ENCODE peak calls at places on chromosomes 11 and 22, in seven cellular contexts. R is NT2/D1, N is HCT116, H is SK-N-SH, B is H1, K is HepG2, E is GM12878. Y is an unnamed sample.

GRCh38 chr11:29310706-29311342 is 706.0 kb downstream of the KCNA4 start:
- DNase-seq in R (no peak), N (no peak), H (no peak), B (no peak), K (no peak), E (no peak), Y (no peak)

GRCh38 chr22:50445071-50445879 is 29.6 kb downstream of the SBF1 start:
- DNase-seq in R (no peak), N (no peak), H (peak), B (no peak), K (no peak), E (no peak), Y (no peak)

GRCh38 chr11:124483422-124483821 is 37.9 kb upstream of the OR8B8 start:
- DNase-seq in R (no peak), N (no peak), H (no peak), B (no peak), K (no peak), E (no peak), Y (no peak)

GRCh38 chr11:44258190-44258489 is 51.8 kb downstream of the ALX4 start:
- DNase-seq in R (no peak), N (no peak), H (no peak), B (no peak), K (no peak), E (no peak), Y (no peak)

GRCh38 chr11:79122759-79123158 is 318.1 kb downstream of the TENM4 start:
- DNase-seq in R (no peak), N (no peak), H (no peak), B (no peak), K (no peak), E (no peak), Y (no peak)

GRCh38 chr22:50481440-50482106 is at the start of gene ADM2:
- DNase-seq in R (no peak), N (no peak), H (peak), B (no peak), K (peak), E (no peak), Y (peak)

GRCh38 chr22:37366601-37367000 is 60.7 kb downstream of the ELFN2 start:
- DNase-seq in R (no peak), N (no peak), H (no peak), B (no peak), K (no peak), E (no peak), Y (no peak)

GRCh38 chr11:107999759-108000455 is 8.8 kb upstream of the CUL5 start:
- DNase-seq in R (peak), N (peak), H (peak), B (peak), K (peak), E (peak), Y (peak)

GRCh38 chr22:45777046-45777851 is 105.6 kb downstream of the ATXN10 start:
- DNase-seq in R (no peak), N (no peak), H (no peak), B (no peak), K (no peak), E (no peak), Y (no peak)

GRCh38 chr11:100706179-100706578 is 19.1 kb downstream of the ARHGAP42 start:
- DNase-seq in R (no peak), N (no peak), H (no peak), B (no peak), K (no peak), E (no peak), Y (no peak)

GRCh38 chr22:41827671-41828070 is 5.2 kb upstream of the SREBF2 start:
- DNase-seq in R (no peak), N (no peak), H (no peak), B (no peak), K (no peak), E (no peak), Y (no peak)

GRCh38 chr11:17607083-17607429 is 60.0 kb downstream of the OTOG start:
- DNase-seq in R (no peak), N (no peak), H (no peak), B (no peak), K (no peak), E (no peak), Y (no peak)

GRCh38 chr11:83827940-83828554 is 541.9 kb upstream of the CCDC90B start:
- DNase-seq in R (peak), N (peak), H (peak), B (no peak), K (peak), E (no peak), Y (peak)

GRCh38 chr22:46546466-46547178 is 9.2 kb upstream of the CELSR1 start:
- DNase-seq in R (no peak), N (no peak), H (no peak), B (no peak), K (no peak), E (no peak), Y (no peak)

GRCh38 chr22:35103756-35104155 is 37.8 kb downstream of the ISX start:
- DNase-seq in R (no peak), N (no peak), H (no peak), B (no peak), K (no peak), E (no peak), Y (no peak)

GRCh38 chr22:50498322-50498861 is 9.1 kb downstream of the LMF2 start:
- DNase-seq in R (peak), N (peak), H (peak), B (peak), K (peak), E (no peak), Y (peak)

DNA sequence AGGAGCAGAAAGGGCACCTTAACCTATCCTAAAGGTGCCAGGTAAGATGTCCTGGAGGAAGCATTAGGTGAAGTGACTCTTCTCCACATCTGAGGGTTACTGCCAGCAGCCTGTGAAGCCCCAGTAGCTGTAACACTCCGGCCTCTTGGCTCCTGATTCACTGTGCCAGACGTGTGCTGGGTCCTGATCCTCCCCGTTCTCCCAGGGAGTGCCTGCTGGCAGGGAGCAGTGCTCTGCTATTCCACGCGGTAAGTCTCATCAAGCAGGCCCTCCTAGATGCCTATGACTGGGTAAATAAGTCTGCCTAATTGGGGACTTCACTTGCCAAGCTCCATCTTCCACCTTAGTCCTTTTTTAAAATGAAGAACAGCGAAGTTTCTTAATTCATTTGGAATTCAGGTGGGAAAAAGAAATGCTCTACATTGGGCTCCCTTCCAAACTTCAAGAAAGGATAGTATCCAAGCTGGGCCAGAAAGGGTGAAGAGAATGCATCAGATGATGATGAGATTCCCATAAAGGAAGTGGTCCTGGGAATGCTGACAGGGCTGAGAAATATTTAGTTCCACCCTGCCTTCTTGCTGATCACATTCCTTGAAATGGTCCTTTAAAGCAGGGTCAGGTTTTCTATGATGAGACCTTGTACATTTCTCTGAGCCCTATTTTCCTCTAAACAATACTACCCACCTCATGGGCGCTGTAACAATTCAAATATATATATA is 188.0 kb downstream of the MAML2 start:
- DNase-seq in R (no peak), N (no peak), H (no peak), B (no peak), K (no peak), E (no peak), Y (no peak)
- TF ChIP-seq YY1 in R (no peak), N (no peak), H (no peak), B (no peak), K (no peak), E (no peak), Y (no peak)

GRCh38 chr11:24880962-24881361 is 384.1 kb downstream of the LUZP2 start:
- DNase-seq in R (no peak), N (no peak), H (no peak), B (no peak), K (no peak), E (no peak), Y (no peak)
- H3K4me3 ChIP-seq in R (no peak), N (no peak), H (no peak), B (no peak), K (no peak), E (no peak), Y (no peak)

GRCh38 chr11:74318241-74318932 is 6.9 kb upstream of the P4HA3 start:
- DNase-seq in R (no peak), N (no peak), H (no peak), B (no peak), K (no peak), E (no peak), Y (no peak)
- TF ChIP-seq YY1 in R (no peak), N (no peak), H (no peak), B (no peak), K (no peak), E (no peak), Y (no peak)

GRCh38 chr22:36163497-36163896 is 2.9 kb upstream of the APOL3 start:
- DNase-seq in R (no peak), N (no peak), H (no peak), B (no peak), K (no peak), E (no peak), Y (no peak)

GRCh38 chr22:36162127-36163034 is 1.8 kb upstream of the APOL3 start:
- DNase-seq in R (no peak), N (no peak), H (no peak), B (no peak), K (no peak), E (peak), Y (no peak)

GRCh38 chr22:36164621-36165020 is 4.1 kb upstream of the APOL3 start:
- DNase-seq in R (no peak), N (no peak), H (no peak), B (no peak), K (no peak), E (no peak), Y (no peak)

GRCh38 chr22:36156515-36157419 is 3.8 kb downstream of the APOL3 start:
- DNase-seq in R (no peak), N (no peak), H (no peak), B (no peak), K (peak), E (no peak), Y (peak)

DNA sequence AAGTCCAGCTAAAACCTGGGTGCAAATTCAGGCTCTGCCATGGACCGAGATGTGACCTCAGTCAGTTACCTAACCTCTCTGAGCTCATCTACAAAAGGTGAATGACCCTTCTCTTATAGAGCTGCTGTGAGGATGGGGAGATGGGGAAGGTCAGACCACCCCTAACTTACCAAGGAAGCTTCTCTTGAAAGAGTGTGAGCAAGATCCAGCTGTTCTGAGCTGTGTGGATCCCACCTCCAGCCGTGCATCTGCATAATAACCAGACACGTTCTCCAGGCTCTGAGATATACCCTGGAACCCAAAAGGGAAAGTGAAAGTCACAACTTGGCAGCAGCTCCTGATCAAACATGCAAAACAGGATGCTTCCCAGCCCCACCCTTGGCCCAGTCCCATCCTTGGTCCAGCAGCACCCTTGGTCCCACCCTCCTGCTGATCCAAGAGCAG is at the start of gene APOL3:
- DNase-seq in R (no peak), N (no peak), H (no peak), B (no peak), K (no peak), E (peak), Y (no peak)
- H3K4me3 ChIP-seq in R (no peak), N (no peak), H (no peak), B (no peak), K (peak), E (peak), Y (no peak)

DNA sequence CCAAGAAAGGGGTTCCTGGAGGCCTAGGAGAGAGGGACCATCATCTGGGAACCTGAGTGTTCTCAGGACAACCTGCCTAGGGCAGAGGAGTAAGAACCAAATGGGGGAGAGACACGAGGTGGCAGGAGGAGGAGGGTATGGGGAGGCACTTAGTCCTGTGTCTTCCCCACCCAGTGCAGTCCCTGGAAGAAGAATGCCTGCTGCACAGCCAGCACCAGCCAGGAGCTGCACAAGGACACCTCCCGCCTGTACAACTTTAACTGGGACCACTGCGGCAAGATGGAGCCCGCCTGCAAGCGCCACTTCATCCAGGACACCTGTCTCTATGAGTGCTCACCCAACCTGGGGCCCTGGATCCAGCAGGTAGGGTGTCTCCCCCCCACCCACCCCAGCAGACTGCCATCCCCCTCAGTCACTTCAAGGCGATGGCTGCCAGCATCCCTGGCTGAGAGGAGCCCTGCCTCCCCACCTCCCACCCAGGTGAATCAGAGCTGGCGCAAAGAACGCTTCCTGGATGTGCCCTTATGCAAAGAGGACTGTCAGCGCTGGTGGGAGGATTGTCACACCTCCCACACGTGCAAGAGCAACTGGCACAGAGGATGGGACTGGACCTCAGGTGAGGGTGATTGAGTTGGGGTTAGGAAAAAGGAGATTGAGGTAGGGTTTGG is 3.7 kb upstream of the INPPL1 start:
- DNase-seq in R (no peak), N (no peak), H (no peak), B (no peak), K (no peak), E (no peak), Y (no peak)
- TF ChIP-seq YY1 in R (no peak), N (no peak), H (no peak), B (no peak), K (no peak), E (no peak), Y (no peak)

DNA sequence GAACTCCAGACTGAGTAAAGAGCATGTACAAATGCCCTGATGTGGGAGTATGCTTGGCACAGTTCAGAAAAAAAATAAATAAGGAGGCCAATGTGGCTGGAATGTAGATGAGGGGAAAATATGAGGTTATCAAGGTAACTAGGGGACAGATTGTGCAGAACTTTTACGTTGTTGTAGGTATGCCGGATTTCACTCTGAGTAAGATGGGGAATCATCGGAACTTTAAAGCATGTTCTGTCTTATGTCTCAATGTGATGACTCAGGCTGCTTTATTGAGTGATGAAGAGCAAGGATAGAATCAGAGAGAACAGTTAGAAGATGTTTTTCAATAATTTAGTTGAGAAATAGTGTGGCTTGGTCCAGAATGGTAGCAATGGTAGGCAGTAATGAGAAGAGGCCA is 130.4 kb downstream of the C11orf87 start:
- DNase-seq in R (no peak), N (no peak), H (no peak), B (no peak), K (no peak), E (no peak), Y (no peak)
- H3K4me3 ChIP-seq in R (no peak), N (no peak), H (no peak), B (no peak), K (no peak), E (no peak), Y (no peak)

GRCh38 chr11:116176484-116177005 is 596.2 kb downstream of the BUD13 start:
- DNase-seq in R (no peak), N (no peak), H (no peak), B (no peak), K (no peak), E (no peak), Y (no peak)
- TF ChIP-seq YY1 in R (no peak), N (no peak), H (no peak), B (no peak), K (no peak), E (no peak), Y (no peak)

DNA sequence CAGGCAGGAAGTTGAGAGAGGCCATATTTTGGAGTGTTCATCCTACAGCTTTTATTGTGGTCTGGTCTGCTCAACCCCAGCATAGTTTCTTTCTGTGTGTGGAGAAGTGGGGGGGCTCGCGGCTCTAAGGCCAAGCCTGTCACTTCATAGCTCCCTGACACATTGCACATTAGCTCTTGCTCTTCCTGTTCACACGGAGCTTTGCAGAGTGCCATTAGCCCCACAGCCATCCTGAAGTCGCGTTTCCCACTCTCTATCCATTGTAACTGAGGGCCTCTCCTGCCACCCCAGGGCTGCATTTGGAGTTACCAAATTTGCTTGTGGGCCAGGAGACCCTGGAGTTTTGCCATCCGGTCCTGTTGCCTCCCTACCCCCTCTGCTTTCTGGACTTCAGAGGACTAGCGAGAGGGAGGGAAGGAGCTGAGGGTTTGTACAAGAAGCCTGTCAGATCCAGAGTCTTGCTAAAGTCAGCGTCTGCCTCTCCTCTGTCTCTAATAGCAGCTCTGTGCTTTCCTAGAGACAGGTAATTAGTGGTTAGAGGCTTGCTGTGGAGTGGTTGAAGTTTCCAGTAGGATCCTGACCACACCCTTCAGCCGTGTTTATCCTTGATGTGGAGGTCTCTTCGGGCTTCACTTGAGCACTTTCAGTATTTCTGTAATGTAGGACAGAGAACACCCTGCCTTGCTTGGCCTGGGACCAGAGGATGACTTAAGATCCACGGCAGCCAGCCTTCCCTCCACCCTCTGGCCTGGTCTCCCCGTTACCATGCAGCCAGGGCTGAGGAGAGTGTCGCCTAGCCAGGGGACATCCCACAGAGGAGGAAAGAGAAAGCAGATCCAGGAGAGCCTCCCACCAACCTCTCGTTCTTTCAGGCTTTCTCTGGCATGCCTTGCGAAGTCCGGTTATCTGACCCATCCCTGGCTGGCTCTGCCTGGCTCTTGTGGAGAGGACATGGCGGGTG is 14.1 kb downstream of the DCPS start:
- DNase-seq in R (no peak), N (no peak), H (peak), B (no peak), K (no peak), E (no peak), Y (no peak)
- H3K4me3 ChIP-seq in R (no peak), N (no peak), H (no peak), B (no peak), K (no peak), E (peak), Y (no peak)

GRCh38 chr11:66692446-66692845 is 14.8 kb upstream of the RBM4B start:
- DNase-seq in R (no peak), N (no peak), H (no peak), B (no peak), K (no peak), E (no peak), Y (no peak)
- TF ChIP-seq YY1 in R (no peak), N (no peak), H (no peak), B (no peak), K (no peak), E (no peak), Y (no peak)

Y was measured in K562.